ENCODE peak calls at places on chromosomes 2 and 18, in five cellular contexts. One of them, this sample, is unnamed.

GRCh38 chr2:240301256-240301795 is 134.1 kb upstream of the GPC1 start:
- DNase-seq in foreskin fibroblast: no peak
- DNase-seq in fibroblast of lung: no peak
- DNase-seq in AG09319: no peak
- DNase-seq in kidney: no peak
- DNase-seq in this sample: no peak

GRCh38 chr2:198362777-198363176 is 558.4 kb downstream of the PLCL1 start:
- DNase-seq in kidney: no peak
- DNase-seq in AG09319: no peak
- DNase-seq in fibroblast of lung: no peak
- DNase-seq in foreskin fibroblast: no peak
- DNase-seq in this sample: no peak

GRCh38 chr2:107810734-107811133 is 16.0 kb upstream of the RGPD4 start:
- DNase-seq in AG09319: no peak
- DNase-seq in fibroblast of lung: no peak
- DNase-seq in foreskin fibroblast: no peak
- DNase-seq in kidney: no peak
- DNase-seq in this sample: no peak

GRCh38 chr18:48813833-48814489 is 136.8 kb downstream of the SMAD7 start:
- DNase-seq in AG09319: no peak
- DNase-seq in foreskin fibroblast: no peak
- DNase-seq in kidney: no peak
- DNase-seq in fibroblast of lung: no peak
- DNase-seq in this sample: no peak

GRCh38 chr2:30235008-30235655 is 3.8 kb downstream of the LBH start:
- DNase-seq in AG09319: no peak
- DNase-seq in kidney: no peak
- DNase-seq in fibroblast of lung: peak
- DNase-seq in foreskin fibroblast: no peak
- DNase-seq in this sample: peak

GRCh38 chr2:54619660-54620231 is 103.7 kb upstream of the EML6 start:
- DNase-seq in kidney: no peak
- DNase-seq in fibroblast of lung: no peak
- DNase-seq in foreskin fibroblast: no peak
- DNase-seq in AG09319: no peak
- DNase-seq in this sample: no peak

GRCh38 chr2:54879598-54880355 is 156.3 kb downstream of the EML6 start:
- DNase-seq in AG09319: no peak
- DNase-seq in foreskin fibroblast: no peak
- DNase-seq in fibroblast of lung: no peak
- DNase-seq in kidney: no peak
- DNase-seq in this sample: no peak

GRCh38 chr2:210225461-210225798 is 183 bp upstream of the ACADL start:
- DNase-seq in foreskin fibroblast: peak
- DNase-seq in kidney: no peak
- DNase-seq in fibroblast of lung: peak
- DNase-seq in AG09319: no peak
- DNase-seq in this sample: peak

GRCh38 chr2:41784496-41784895 is 263.3 kb upstream of the PKDCC start:
- DNase-seq in AG09319: no peak
- DNase-seq in kidney: no peak
- DNase-seq in fibroblast of lung: no peak
- DNase-seq in foreskin fibroblast: no peak
- DNase-seq in this sample: no peak

GRCh38 chr2:118032169-118033013 is 18.5 kb upstream of the CCDC93 start:
- DNase-seq in AG09319: no peak
- DNase-seq in foreskin fibroblast: peak
- DNase-seq in kidney: no peak
- DNase-seq in fibroblast of lung: peak
- DNase-seq in this sample: peak

GRCh38 chr2:162298669-162299335 is 19.7 kb downstream of the IFIH1 start:
- DNase-seq in AG09319: no peak
- DNase-seq in fibroblast of lung: no peak
- DNase-seq in kidney: no peak
- DNase-seq in foreskin fibroblast: no peak
- DNase-seq in this sample: no peak

GRCh38 chr18:24584205-24584604 is 123.8 kb downstream of the HRH4 start:
- DNase-seq in kidney: no peak
- DNase-seq in foreskin fibroblast: no peak
- DNase-seq in AG09319: no peak
- DNase-seq in fibroblast of lung: no peak
- DNase-seq in this sample: no peak

GRCh38 chr2:105671156-105671555 is 73.6 kb upstream of the NCK2 start:
- DNase-seq in AG09319: no peak
- DNase-seq in kidney: no peak
- DNase-seq in fibroblast of lung: peak
- DNase-seq in foreskin fibroblast: peak
- DNase-seq in this sample: no peak

GRCh38 chr2:173126819-173127218 is 51.2 kb downstream of the MAP3K20 start:
- DNase-seq in kidney: no peak
- DNase-seq in foreskin fibroblast: peak
- DNase-seq in fibroblast of lung: peak
- DNase-seq in AG09319: no peak
- DNase-seq in this sample: no peak

GRCh38 chr2:66466435-66466834 is 31.5 kb downstream of the MEIS1 start:
- DNase-seq in foreskin fibroblast: no peak
- DNase-seq in AG09319: no peak
- DNase-seq in fibroblast of lung: no peak
- DNase-seq in kidney: no peak
- DNase-seq in this sample: no peak

GRCh38 chr2:95273911-95274290 is 348 bp upstream of the PROM2 start:
- DNase-seq in fibroblast of lung: no peak
- DNase-seq in AG09319: no peak
- DNase-seq in kidney: no peak
- DNase-seq in foreskin fibroblast: no peak
- DNase-seq in this sample: no peak

GRCh38 chr2:228657807-228658402 is 476.4 kb upstream of the SPHKAP start:
- DNase-seq in kidney: no peak
- DNase-seq in fibroblast of lung: peak
- DNase-seq in foreskin fibroblast: peak
- DNase-seq in AG09319: peak
- DNase-seq in this sample: no peak

GRCh38 chr2:47082976-47083375 is 72.1 kb downstream of the STPG4 start:
- DNase-seq in AG09319: no peak
- DNase-seq in fibroblast of lung: no peak
- DNase-seq in foreskin fibroblast: no peak
- DNase-seq in kidney: no peak
- DNase-seq in this sample: no peak

GRCh38 chr2:207747653-207748560 is 21.8 kb downstream of the FZD5 start:
- DNase-seq in AG09319: no peak
- DNase-seq in foreskin fibroblast: no peak
- DNase-seq in fibroblast of lung: peak
- DNase-seq in kidney: no peak
- DNase-seq in this sample: no peak

GRCh38 chr2:8893474-8893873 is 56.1 kb upstream of the KIDINS220 start:
- DNase-seq in fibroblast of lung: no peak
- DNase-seq in AG09319: no peak
- DNase-seq in foreskin fibroblast: no peak
- DNase-seq in kidney: no peak
- DNase-seq in this sample: no peak

GRCh38 chr2:162838141-162838500 is 446 bp downstream of the KCNH7 start:
- DNase-seq in fibroblast of lung: no peak
- DNase-seq in foreskin fibroblast: no peak
- DNase-seq in kidney: no peak
- DNase-seq in AG09319: no peak
- DNase-seq in this sample: no peak

GRCh38 chr18:12606592-12607315 is 51.2 kb downstream of the SPIRE1 start:
- DNase-seq in kidney: no peak
- DNase-seq in foreskin fibroblast: peak
- DNase-seq in fibroblast of lung: peak
- DNase-seq in AG09319: peak
- DNase-seq in this sample: no peak

GRCh38 chr2:39499336-39499735 is 62.3 kb upstream of the MAP4K3 start:
- DNase-seq in fibroblast of lung: no peak
- DNase-seq in AG09319: no peak
- DNase-seq in kidney: no peak
- DNase-seq in foreskin fibroblast: peak
- DNase-seq in this sample: no peak

GRCh38 chr2:189798312-189799029 is 14.2 kb downstream of the PMS1 start:
- DNase-seq in fibroblast of lung: peak
- DNase-seq in foreskin fibroblast: peak
- DNase-seq in kidney: no peak
- DNase-seq in AG09319: no peak
- DNase-seq in this sample: peak

GRCh38 chr2:121096611-121097010 is 188.4 kb downstream of the TFCP2L1 start:
- DNase-seq in kidney: no peak
- DNase-seq in foreskin fibroblast: no peak
- DNase-seq in AG09319: no peak
- DNase-seq in fibroblast of lung: no peak
- DNase-seq in this sample: no peak

GRCh38 chr2:121094845-121095244 is 190.2 kb downstream of the TFCP2L1 start:
- DNase-seq in AG09319: no peak
- DNase-seq in kidney: no peak
- DNase-seq in fibroblast of lung: no peak
- DNase-seq in foreskin fibroblast: no peak
- DNase-seq in this sample: no peak

GRCh38 chr2:121098556-121098955 is 186.4 kb downstream of the TFCP2L1 start:
- DNase-seq in fibroblast of lung: no peak
- DNase-seq in foreskin fibroblast: no peak
- DNase-seq in kidney: no peak
- DNase-seq in AG09319: no peak
- DNase-seq in this sample: no peak

GRCh38 chr2:121093735-121094520 is 191.1 kb downstream of the TFCP2L1 start:
- DNase-seq in foreskin fibroblast: peak
- DNase-seq in kidney: no peak
- DNase-seq in AG09319: no peak
- DNase-seq in fibroblast of lung: peak
- DNase-seq in this sample: peak

GRCh38 chr2:121095257-121096080 is 189.5 kb downstream of the TFCP2L1 start:
- DNase-seq in kidney: peak
- DNase-seq in fibroblast of lung: peak
- DNase-seq in foreskin fibroblast: peak
- DNase-seq in AG09319: peak
- DNase-seq in this sample: peak
- TF ChIP-seq CTCF in kidney: peak
- TF ChIP-seq CTCF in fibroblast of lung: peak
- TF ChIP-seq CTCF in foreskin fibroblast: peak
- TF ChIP-seq CTCF in AG09319: peak
- TF ChIP-seq CTCF in this sample: peak

DNA sequence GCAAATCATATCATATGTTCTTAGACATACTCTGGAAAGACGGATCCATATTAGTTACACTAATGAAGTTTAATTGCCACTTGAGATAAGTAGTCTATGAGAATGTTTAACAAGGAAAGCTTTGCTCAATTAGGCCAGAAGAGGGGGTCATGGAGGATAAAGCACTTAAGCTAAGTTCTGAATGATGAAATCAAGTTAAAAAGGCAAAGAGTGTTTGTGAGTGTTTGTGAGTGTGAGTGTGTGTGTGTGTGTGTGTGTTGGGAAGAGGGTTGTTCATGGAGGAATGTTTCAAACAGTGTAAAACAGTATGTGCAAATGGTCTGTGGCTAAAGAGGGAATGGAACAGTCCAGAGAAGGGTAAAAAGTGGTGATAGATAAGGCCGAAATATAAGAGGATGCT is 360.9 kb downstream of the ERBB4 start:
- DNase-seq in AG09319: no peak
- DNase-seq in foreskin fibroblast: peak
- DNase-seq in fibroblast of lung: no peak
- DNase-seq in kidney: no peak
- DNase-seq in this sample: peak
- TF ChIP-seq CTCF in AG09319: peak
- TF ChIP-seq CTCF in foreskin fibroblast: no peak
- TF ChIP-seq CTCF in fibroblast of lung: no peak
- TF ChIP-seq CTCF in kidney: no peak
- TF ChIP-seq CTCF in this sample: peak

GRCh38 chr2:186456941-186457340 is 29.1 kb upstream of the ZC3H15 start:
- DNase-seq in AG09319: peak
- DNase-seq in foreskin fibroblast: peak
- DNase-seq in fibroblast of lung: peak
- DNase-seq in kidney: no peak
- DNase-seq in this sample: peak

GRCh38 chr2:186455613-186456012 is 30.4 kb upstream of the ZC3H15 start:
- DNase-seq in fibroblast of lung: no peak
- DNase-seq in foreskin fibroblast: no peak
- DNase-seq in AG09319: no peak
- DNase-seq in kidney: no peak
- DNase-seq in this sample: no peak

GRCh38 chr2:186457908-186458307 is 28.2 kb upstream of the ZC3H15 start:
- DNase-seq in AG09319: no peak
- DNase-seq in fibroblast of lung: peak
- DNase-seq in kidney: no peak
- DNase-seq in foreskin fibroblast: no peak
- DNase-seq in this sample: no peak

GRCh38 chr2:186459009-186459408 is 27.1 kb upstream of the ZC3H15 start:
- DNase-seq in foreskin fibroblast: peak
- DNase-seq in AG09319: no peak
- DNase-seq in fibroblast of lung: peak
- DNase-seq in kidney: no peak
- DNase-seq in this sample: no peak

DNA sequence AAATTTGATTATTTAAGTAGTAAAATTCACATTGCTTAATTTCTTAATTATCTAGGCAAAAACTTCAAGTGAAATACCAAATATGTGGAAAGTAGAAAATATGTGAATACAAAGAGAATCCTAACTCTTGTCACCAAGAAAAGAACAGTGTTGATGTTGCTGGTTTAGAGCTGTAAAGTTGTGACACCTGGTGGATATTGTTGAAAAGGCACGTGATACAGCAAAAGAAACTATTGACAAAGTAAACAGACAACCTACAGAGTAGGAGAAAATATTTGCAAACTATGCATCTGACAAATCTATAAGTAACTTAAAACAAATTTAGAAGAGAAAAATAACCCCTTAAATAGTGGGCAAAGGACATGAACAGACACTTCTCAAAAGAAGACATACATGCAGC is 25.6 kb upstream of the ZC3H15 start:
- DNase-seq in fibroblast of lung: peak
- DNase-seq in foreskin fibroblast: peak
- DNase-seq in kidney: no peak
- DNase-seq in AG09319: no peak
- DNase-seq in this sample: no peak
- TF ChIP-seq CTCF in fibroblast of lung: peak
- TF ChIP-seq CTCF in foreskin fibroblast: peak
- TF ChIP-seq CTCF in kidney: peak
- TF ChIP-seq CTCF in AG09319: peak
- TF ChIP-seq CTCF in this sample: peak

DNA sequence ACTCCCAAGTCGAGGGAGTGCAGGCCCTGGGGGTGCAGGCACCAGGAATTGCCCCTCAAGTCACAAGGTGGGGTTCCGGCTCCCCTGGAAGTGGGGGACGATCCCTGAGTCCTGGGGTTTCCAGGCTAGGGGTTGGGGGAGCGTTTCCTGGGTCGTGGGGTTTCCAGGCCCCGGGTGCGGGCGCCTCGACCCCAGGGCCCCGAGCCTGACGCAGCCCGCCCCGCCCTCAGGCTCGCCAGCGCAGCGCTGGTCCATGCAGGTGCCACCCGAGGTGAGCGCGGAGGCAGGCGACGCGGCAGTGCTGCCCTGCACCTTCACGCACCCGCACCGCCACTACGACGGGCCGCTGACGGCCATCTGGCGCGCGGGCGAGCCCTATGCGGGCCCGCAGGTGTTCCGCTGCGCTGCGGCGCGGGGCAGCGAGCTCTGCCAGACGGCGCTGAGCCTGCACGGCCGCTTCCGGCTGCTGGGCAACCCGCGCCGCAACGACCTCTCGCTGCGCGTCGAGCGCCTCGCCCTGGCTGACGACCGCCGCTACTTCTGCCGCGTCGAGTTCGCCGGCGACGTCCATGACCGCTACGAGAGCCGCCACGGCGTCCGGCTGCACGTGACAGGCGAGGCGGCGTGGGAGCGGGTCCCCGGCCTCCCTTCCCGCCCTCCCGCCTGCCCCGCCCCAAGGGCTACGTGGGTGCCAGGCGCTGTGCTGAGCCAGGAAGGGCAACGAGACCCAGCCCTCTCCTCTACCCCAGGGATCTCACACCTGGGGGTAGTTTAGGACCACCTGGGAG is 12.0 kb downstream of the SIGLEC15 start:
- DNase-seq in kidney: peak
- DNase-seq in fibroblast of lung: peak
- DNase-seq in AG09319: no peak
- DNase-seq in foreskin fibroblast: peak
- DNase-seq in this sample: no peak
- TF ChIP-seq CTCF in kidney: peak
- TF ChIP-seq CTCF in fibroblast of lung: peak
- TF ChIP-seq CTCF in AG09319: peak
- TF ChIP-seq CTCF in foreskin fibroblast: peak
- TF ChIP-seq CTCF in this sample: no peak